ENCODE peak calls at places on chromosomes 2 and 18, in ten cellular contexts. Z, A, M, O, R, V, I, T, K and Q are unnamed samples.

GRCh38 chr2:233711312-233712008 is 1.2 kb upstream of the UGT1A5 start:
- DNase-seq in I (no peak), V (peak), R (peak), T (peak), A (peak), O (peak), K (peak), Z (peak), M (peak), Q (peak)

GRCh38 chr2:129754831-129755230 is 224.6 kb upstream of the RAB6C start:
- DNase-seq in A (no peak), O (no peak), M (no peak), K (no peak), R (no peak), I (no peak), Z (no peak), T (no peak), V (no peak), Q (no peak)

GRCh38 chr18:67463829-67464228 is 52.7 kb downstream of the DSEL start:
- DNase-seq in I (no peak), T (no peak), V (no peak), K (no peak), Z (no peak), M (peak), O (no peak), R (no peak), A (peak), Q (no peak)

GRCh38 chr18:57581301-57581934 is 5.1 kb downstream of the FECH start:
- DNase-seq in O (no peak), R (no peak), V (no peak), A (no peak), I (no peak), M (no peak), K (no peak), Z (no peak), T (no peak), Q (no peak)

GRCh38 chr2:37720533-37721218 is 49.2 kb upstream of the CDC42EP3 start:
- DNase-seq in Z (no peak), I (peak), K (no peak), V (no peak), M (no peak), O (no peak), T (peak), A (no peak), R (no peak), Q (no peak)

GRCh38 chr18:9971313-9971920 is 57.6 kb downstream of the VAPA start:
- DNase-seq in O (peak), Z (peak), M (peak), K (peak), V (peak), I (peak), A (peak), R (no peak), T (peak), Q (peak)

GRCh38 chr2:959453-959852 is 8.8 kb downstream of the SNTG2 start:
- DNase-seq in I (no peak), Z (no peak), K (no peak), O (no peak), T (no peak), V (no peak), R (no peak), M (no peak), A (no peak), Q (no peak)

GRCh38 chr2:8803658-8804379 is 33.6 kb downstream of the KIDINS220 start:
- DNase-seq in O (no peak), A (peak), I (no peak), Z (no peak), R (peak), K (no peak), T (peak), M (peak), V (no peak), Q (no peak)

GRCh38 chr2:55672630-55673029 is 21.0 kb downstream of the PNPT1 start:
- DNase-seq in I (no peak), V (no peak), K (no peak), Z (no peak), O (no peak), M (no peak), A (no peak), T (peak), R (no peak), Q (no peak)

GRCh38 chr2:138760693-138761092 is 19.5 kb downstream of the NXPH2 start:
- DNase-seq in A (no peak), T (no peak), Z (no peak), O (no peak), K (no peak), R (no peak), V (no peak), M (no peak), I (no peak), Q (no peak)

GRCh38 chr2:69099541-69099940 is 86.6 kb downstream of the ANTXR1 start:
- DNase-seq in O (no peak), I (no peak), T (no peak), M (peak), K (no peak), V (no peak), R (no peak), A (no peak), Z (no peak), Q (no peak)

GRCh38 chr18:80247403-80247916 is at the start of gene PARD6G:
- DNase-seq in V (peak), Z (peak), R (peak), I (peak), O (peak), T (peak), A (peak), M (peak), K (peak), Q (peak)

GRCh38 chr2:120908314-120908975 is 172.8 kb downstream of the GLI2 start:
- DNase-seq in O (no peak), K (no peak), R (no peak), A (no peak), Z (no peak), V (no peak), M (no peak), I (no peak), T (no peak), Q (no peak)

GRCh38 chr18:59899298-59900221 is at the start of gene PMAIP1:
- DNase-seq in V (peak), O (peak), Z (peak), I (no peak), T (peak), A (peak), R (peak), M (peak), K (peak), Q (peak)

GRCh38 chr2:10079192-10079930 is 850 bp downstream of the CYS1 start:
- DNase-seq in R (no peak), Z (peak), V (no peak), M (peak), T (peak), O (no peak), A (peak), I (peak), K (peak), Q (peak)

GRCh38 chr2:161570424-161571050 is 53.7 kb upstream of the SLC4A10 start:
- DNase-seq in T (no peak), R (no peak), I (no peak), Z (no peak), A (peak), V (no peak), M (peak), O (no peak), K (no peak), Q (no peak)

GRCh38 chr2:199581504-199581903 is 123.8 kb upstream of the SATB2 start:
- DNase-seq in I (no peak), Z (no peak), V (no peak), K (no peak), A (no peak), R (no peak), M (no peak), O (no peak), T (no peak), Q (no peak)